ENCODE peak calls at places on chromosomes 13 and 19, in ten cellular contexts. T is CD8-positive, alpha-beta memory T cell; C is neuronal stem cell; V is astrocyte of the spinal cord; G is dorsolateral prefrontal cortex; A is aorta; L is heart right ventricle; F is RWPE2; Y is fibroblast of mammary gland; E is CD8-positive, alpha-beta T cell. W is an unnamed sample.

GRCh38 chr13:23980160-23980551 is 82.9 kb upstream of the C1QTNF9B start:
- DNase-seq in T (peak), C (peak), V (peak), G (peak), A (peak), L (peak), F (no peak), Y (peak), E (peak), W (peak)

GRCh38 chr19:5624154-5624663 is 1.3 kb downstream of the SAFB start:
- DNase-seq in T (peak), C (no peak), V (peak), G (no peak), A (peak), L (peak), F (no peak), Y (peak), E (no peak), W (no peak)

GRCh38 chr19:33047422-33047821 is 17.3 kb downstream of the RHPN2 start:
- DNase-seq in T (no peak), C (no peak), V (no peak), G (no peak), A (no peak), L (no peak), F (peak), Y (no peak), E (no peak), W (no peak)

GRCh38 chr19:38351865-38352395 is 16.3 kb downstream of the CATSPERG start:
- DNase-seq in T (no peak), C (no peak), V (no peak), G (no peak), A (no peak), L (no peak), F (peak), Y (no peak), E (no peak), W (no peak)

GRCh38 chr19:49261602-49262001 is 63.4 kb downstream of the SLC6A16 start:
- DNase-seq in T (no peak), C (no peak), V (no peak), G (no peak), A (no peak), L (no peak), F (no peak), Y (no peak), E (no peak), W (no peak)

GRCh38 chr13:59340581-59340980 is 823.1 kb downstream of the DIAPH3 start:
- DNase-seq in T (no peak), C (no peak), V (no peak), G (no peak), A (no peak), L (no peak), F (no peak), Y (no peak), E (no peak), W (no peak)

GRCh38 chr13:23323946-23324709 is 109.4 kb downstream of the SACS start:
- DNase-seq in T (no peak), C (no peak), V (no peak), G (peak), A (no peak), L (no peak), F (no peak), Y (no peak), E (no peak), W (no peak)

GRCh38 chr19:35533822-35534521 is 716 bp downstream of the GAPDHS start:
- DNase-seq in T (peak), C (no peak), V (no peak), G (no peak), A (peak), L (no peak), F (no peak), Y (peak), E (peak), W (no peak)

GRCh38 chr13:42094641-42095040 is 46.2 kb downstream of the DGKH start:
- DNase-seq in T (no peak), C (no peak), V (no peak), G (no peak), A (no peak), L (no peak), F (no peak), Y (no peak), E (no peak), W (no peak)

GRCh38 chr13:111610879-111611278 is 290.4 kb downstream of the TEX29 start:
- DNase-seq in T (no peak), C (no peak), V (no peak), G (no peak), A (no peak), L (no peak), F (no peak), Y (no peak), E (no peak), W (no peak)

GRCh38 chr13:50594276-50594970 is 249.1 kb downstream of the DLEU7 start:
- DNase-seq in T (no peak), C (peak), V (peak), G (no peak), A (no peak), L (no peak), F (no peak), Y (no peak), E (no peak), W (peak)

GRCh38 chr13:46334008-46334407 is 53.0 kb downstream of the RUBCNL start:
- DNase-seq in T (no peak), C (no peak), V (no peak), G (no peak), A (no peak), L (no peak), F (no peak), Y (no peak), E (no peak), W (peak)

GRCh38 chr13:89457977-89458376 is 1786.8 kb downstream of the SLITRK5 start:
- DNase-seq in T (no peak), C (no peak), V (peak), G (no peak), A (no peak), L (no peak), F (no peak), Y (peak), E (no peak), W (no peak)

GRCh38 chr13:106752584-106753202 is 184.8 kb upstream of the ARGLU1 start:
- DNase-seq in T (no peak), C (peak), V (no peak), G (no peak), A (no peak), L (no peak), F (no peak), Y (no peak), E (no peak), W (no peak)

GRCh38 chr19:13366529-13367143 is 139.6 kb downstream of the CACNA1A start:
- DNase-seq in T (no peak), C (peak), V (peak), G (no peak), A (no peak), L (no peak), F (no peak), Y (peak), E (no peak), W (peak)

GRCh38 chr13:42574011-42574410 is at the start of gene TNFSF11:
- DNase-seq in T (no peak), C (no peak), V (no peak), G (no peak), A (no peak), L (no peak), F (no peak), Y (no peak), E (no peak), W (no peak)

GRCh38 chr13:41562083-41562482 is 104.7 kb downstream of the RGCC start:
- DNase-seq in T (no peak), C (no peak), V (peak), G (peak), A (no peak), L (peak), F (no peak), Y (peak), E (no peak), W (peak)

GRCh38 chr19:398719-399118 is 10.2 kb downstream of the C2CD4C start:
- DNase-seq in T (no peak), C (no peak), V (no peak), G (peak), A (peak), L (no peak), F (peak), Y (no peak), E (no peak), W (no peak)

GRCh38 chr13:61664821-61665705 is 249.4 kb upstream of the PCDH20 start:
- DNase-seq in T (no peak), C (no peak), V (peak), G (no peak), A (no peak), L (no peak), F (no peak), Y (no peak), E (no peak), W (no peak)

GRCh38 chr13:23701191-23701590 is 131.0 kb downstream of the TNFRSF19 start:
- DNase-seq in T (no peak), C (no peak), V (no peak), G (no peak), A (no peak), L (no peak), F (no peak), Y (no peak), E (no peak), W (no peak)

GRCh38 chr19:50203281-50204080 is at the start of gene MYH14:
- DNase-seq in T (peak), C (peak), V (peak), G (peak), A (peak), L (peak), F (no peak), Y (peak), E (no peak), W (no peak)

GRCh38 chr19:16397791-16398529 is 73.3 kb downstream of the KLF2 start:
- DNase-seq in T (no peak), C (no peak), V (no peak), G (no peak), A (no peak), L (no peak), F (no peak), Y (no peak), E (no peak), W (no peak)

GRCh38 chr13:29548722-29549446 is 46.6 kb downstream of the SLC7A1 start:
- DNase-seq in T (no peak), C (no peak), V (peak), G (no peak), A (no peak), L (no peak), F (no peak), Y (no peak), E (no peak), W (no peak)

GRCh38 chr19:52188822-52189744 is 769 bp upstream of the PPP2R1A start:
- DNase-seq in T (no peak), C (no peak), V (no peak), G (peak), A (no peak), L (no peak), F (no peak), Y (no peak), E (no peak), W (no peak)

GRCh38 chr13:40158218-40158617 is 502.8 kb downstream of the COG6 start:
- DNase-seq in T (no peak), C (no peak), V (no peak), G (no peak), A (no peak), L (no peak), F (no peak), Y (no peak), E (no peak), W (no peak)

GRCh38 chr13:40306817-40307216 is 359.6 kb downstream of the FOXO1 start:
- DNase-seq in T (no peak), C (no peak), V (no peak), G (no peak), A (no peak), L (no peak), F (no peak), Y (peak), E (no peak), W (no peak)

GRCh38 chr13:71754407-71754974 is 112.5 kb downstream of the DACH1 start:
- DNase-seq in T (no peak), C (no peak), V (no peak), G (no peak), A (no peak), L (peak), F (no peak), Y (no peak), E (no peak), W (no peak)

GRCh38 chr13:42720116-42720857 is 61.1 kb upstream of the FAM216B start:
- DNase-seq in T (no peak), C (no peak), V (peak), G (no peak), A (no peak), L (no peak), F (peak), Y (peak), E (no peak), W (no peak)

GRCh38 chr13:45049478-45049877 is 60.1 kb downstream of the GPALPP1 start:
- DNase-seq in T (no peak), C (no peak), V (no peak), G (no peak), A (no peak), L (no peak), F (no peak), Y (no peak), E (no peak), W (no peak)

GRCh38 chr13:110932588-110932987 is 17.7 kb upstream of the ANKRD10 start:
- DNase-seq in T (no peak), C (no peak), V (no peak), G (no peak), A (no peak), L (no peak), F (no peak), Y (no peak), E (no peak), W (no peak)

GRCh38 chr19:30605333-30605732 is 233.1 kb downstream of the ZNF536 start:
- DNase-seq in T (no peak), C (no peak), V (no peak), G (no peak), A (no peak), L (no peak), F (no peak), Y (no peak), E (no peak), W (no peak)

GRCh38 chr13:35475960-35476943 is at the start of gene MAB21L1:
- DNase-seq in T (no peak), C (peak), V (peak), G (peak), A (no peak), L (no peak), F (no peak), Y (peak), E (no peak), W (no peak)

GRCh38 chr13:103436057-103436654 is 369.9 kb upstream of the SLC10A2 start:
- DNase-seq in T (no peak), C (no peak), V (no peak), G (no peak), A (no peak), L (no peak), F (no peak), Y (no peak), E (no peak), W (no peak)

GRCh38 chr13:98285852-98286594 is 109.0 kb upstream of the RNF113B start:
- DNase-seq in T (no peak), C (no peak), V (no peak), G (no peak), A (no peak), L (no peak), F (no peak), Y (no peak), E (no peak), W (no peak)

GRCh38 chr19:1933245-1933644 is 7.7 kb upstream of the CSNK1G2 start:
- DNase-seq in T (no peak), C (no peak), V (no peak), G (no peak), A (no peak), L (no peak), F (no peak), Y (no peak), E (no peak), W (no peak)

GRCh38 chr19:10334340-10335148 is 1.2 kb upstream of the RAVER1 start:
- DNase-seq in T (peak), C (peak), V (peak), G (peak), A (peak), L (peak), F (peak), Y (peak), E (no peak), W (peak)
- H3K4me3 ChIP-seq in T (no peak), C (peak), V (peak), G (peak), A (peak), L (peak), F (peak), Y (peak), E (no peak), W (peak)

GRCh38 chr19:18418725-18419194 is 438 bp upstream of the SSBP4 start:
- DNase-seq in T (peak), C (no peak), V (no peak), G (no peak), A (peak), L (peak), F (peak), Y (no peak), E (no peak), W (no peak)

GRCh38 chr19:18418034-18418724 is 1.0 kb upstream of the SSBP4 start:
- DNase-seq in T (no peak), C (no peak), V (no peak), G (no peak), A (peak), L (no peak), F (peak), Y (no peak), E (no peak), W (no peak)

GRCh38 chr19:18420931-18421330 is 1.7 kb downstream of the SSBP4 start:
- DNase-seq in T (no peak), C (no peak), V (no peak), G (no peak), A (peak), L (no peak), F (no peak), Y (no peak), E (no peak), W (no peak)

GRCh38 chr19:18419699-18420460 is 682 bp downstream of the SSBP4 start:
- DNase-seq in T (peak), C (no peak), V (no peak), G (no peak), A (peak), L (no peak), F (peak), Y (no peak), E (no peak), W (no peak)

GRCh38 chr19:18419195-18419698 is at the start of gene SSBP4:
- DNase-seq in T (peak), C (peak), V (peak), G (no peak), A (peak), L (peak), F (peak), Y (peak), E (peak), W (no peak)
- H3K4me3 ChIP-seq in T (peak), C (peak), V (peak), G (peak), A (peak), L (peak), F (peak), Y (peak), E (peak), W (peak)

GRCh38 chr19:6649189-6649588 is 20.8 kb downstream of the TNFSF14 start:
- DNase-seq in T (no peak), C (no peak), V (no peak), G (no peak), A (no peak), L (no peak), F (no peak), Y (no peak), E (no peak), W (no peak)

GRCh38 chr19:6648141-6648715 is 21.7 kb downstream of the TNFSF14 start:
- DNase-seq in T (no peak), C (no peak), V (no peak), G (no peak), A (no peak), L (no peak), F (no peak), Y (no peak), E (no peak), W (no peak)

GRCh38 chr19:6654347-6655310 is 15.3 kb downstream of the TNFSF14 start:
- DNase-seq in T (peak), C (no peak), V (no peak), G (no peak), A (no peak), L (no peak), F (no peak), Y (no peak), E (peak), W (peak)

DNA sequence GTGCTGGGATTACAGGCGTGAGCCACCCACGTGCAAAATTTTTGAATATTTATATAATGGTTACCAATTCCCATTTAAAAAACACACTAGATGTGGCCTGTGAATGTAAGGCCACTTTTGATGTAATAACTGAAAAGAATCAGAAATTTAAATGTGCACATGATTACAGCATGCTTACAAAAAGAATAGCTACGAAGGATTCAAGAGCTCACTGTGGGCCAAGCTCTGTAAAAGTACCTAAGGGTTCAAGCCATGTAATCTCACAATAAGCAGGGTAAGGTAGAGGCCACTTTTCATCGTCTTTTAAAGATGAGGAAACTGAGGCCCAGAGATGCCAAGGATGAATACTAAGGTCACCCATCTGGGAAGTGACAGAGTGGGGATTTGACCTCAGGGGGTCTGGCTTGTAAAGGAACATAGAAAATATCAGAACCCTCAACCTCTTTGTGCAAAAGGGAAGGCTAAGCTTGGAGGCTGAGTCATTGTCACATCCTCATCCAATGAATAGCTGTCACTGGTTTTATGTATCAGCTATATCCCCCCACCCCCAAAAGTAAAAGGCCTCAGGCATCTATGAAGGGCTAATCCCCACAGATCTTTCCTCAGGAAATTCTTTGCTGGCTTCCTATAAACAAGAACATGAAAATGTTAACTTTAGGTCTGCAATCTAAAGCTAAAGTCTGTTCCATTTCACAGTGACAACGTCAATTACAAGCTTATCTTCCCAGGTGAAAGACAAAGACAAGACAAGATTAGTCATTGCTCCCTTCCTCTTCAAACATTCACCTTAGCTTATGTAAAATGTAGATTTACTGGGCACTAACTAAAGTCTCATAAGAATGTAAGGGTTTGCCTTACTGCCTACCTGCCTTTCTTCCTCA is 17.5 kb downstream of the TNFSF14 start:
- DNase-seq in T (no peak), C (no peak), V (no peak), G (no peak), A (no peak), L (no peak), F (no peak), Y (no peak), E (no peak), W (no peak)
- H3K4me3 ChIP-seq in T (no peak), C (no peak), V (no peak), G (no peak), A (no peak), L (no peak), F (no peak), Y (no peak), E (no peak), W (no peak)

DNA sequence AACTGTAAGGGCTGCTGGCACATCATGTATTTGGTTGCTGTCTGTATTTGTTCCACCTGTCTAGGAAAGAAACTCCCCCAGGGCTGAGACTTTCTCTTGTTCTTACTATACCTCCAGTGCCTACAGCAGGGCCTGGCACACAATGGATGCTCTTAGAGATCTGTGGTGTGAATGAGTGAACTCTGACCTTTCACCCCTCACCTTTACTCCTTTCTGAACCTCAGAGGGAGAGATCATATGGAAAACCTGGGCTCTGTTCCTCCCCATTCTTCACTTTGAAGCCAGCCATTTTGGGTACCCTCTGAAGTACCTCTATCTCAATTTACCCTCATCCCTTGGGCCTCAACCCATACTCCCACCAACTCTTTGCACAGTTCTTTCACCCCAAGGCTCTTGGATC is 3.1 kb downstream of the DYRK1B start:
- DNase-seq in T (no peak), C (no peak), V (no peak), G (no peak), A (no peak), L (no peak), F (no peak), Y (no peak), E (no peak), W (no peak)
- H3K4me3 ChIP-seq in T (no peak), C (no peak), V (no peak), G (no peak), A (no peak), L (no peak), F (no peak), Y (no peak), E (no peak), W (no peak)

GRCh38 chr13:48096670-48097069 is 1.8 kb upstream of the MED4 start:
- DNase-seq in T (no peak), C (no peak), V (no peak), G (no peak), A (no peak), L (no peak), F (no peak), Y (no peak), E (no peak), W (no peak)
- H3K4me3 ChIP-seq in T (no peak), C (no peak), V (no peak), G (no peak), A (no peak), L (no peak), F (no peak), Y (no peak), E (no peak), W (no peak)